ENCODE peak calls at places on chromosomes 12 and 14, in six cellular contexts. I is stimulated activated CD8-positive, alpha-beta memory T cell treated with anti-CD3 and anti-CD28 coated beads, Interleukin-15, amount 100 ng/mL, for 48 hours; A is T-helper 2 cell; O is GM12891; R is GM13977; U is Right ventricle myocardium superior. K is an unnamed sample.

GRCh38 chr14:90235179-90235976 is 21.0 kb upstream of the PSMC1 start:
- DNase-seq in I (peak), R (peak), A (peak), U (peak), O (peak), K (peak)

GRCh38 chr12:82486524-82487235 is 128.4 kb downstream of the METTL25 start:
- DNase-seq in U (no peak), A (no peak), R (no peak), I (no peak), O (no peak), K (no peak)

GRCh38 chr12:28460420-28461130 is 270.3 kb downstream of the CCDC91 start:
- DNase-seq in R (no peak), U (no peak), I (no peak), A (no peak), O (no peak), K (no peak)

GRCh38 chr12:58922849-58923248 is 2.5 kb upstream of the LRIG3 start:
- DNase-seq in U (no peak), R (no peak), I (no peak), O (no peak), A (no peak), K (no peak)

GRCh38 chr12:57224973-57225679 is 4.4 kb upstream of the SHMT2 start:
- DNase-seq in U (peak), A (peak), O (no peak), R (no peak), I (no peak), K (peak)

GRCh38 chr12:75487310-75487709 is 6.8 kb downstream of the GLIPR1 start:
- DNase-seq in I (no peak), A (no peak), R (no peak), U (no peak), O (no peak), K (no peak)

GRCh38 chr14:69429643-69430042 is 31.2 kb downstream of the SLC39A9 start:
- DNase-seq in R (no peak), O (no peak), U (no peak), A (no peak), I (no peak), K (no peak)

GRCh38 chr12:65355461-65355860 is 77.0 kb downstream of the MSRB3 start:
- DNase-seq in I (no peak), R (no peak), U (no peak), A (no peak), O (no peak), K (no peak)

GRCh38 chr12:20523658-20524057 is 155.3 kb downstream of the PDE3A start:
- DNase-seq in I (no peak), U (no peak), O (no peak), R (no peak), A (no peak), K (no peak)

K was measured in CD8-positive, alpha-beta T cell.